ENCODE peak calls at places on chromosomes 5 and 9, in eight cellular contexts. W is DMS 273 treated with DMSO at 0.1 percent for 48 hours; D is left ventricle myocardium superior; Z is central memory CD8-positive, alpha-beta T cell; P is activated naive CD8-positive, alpha-beta T cell treated with anti-CD3 and anti-CD28 coated beads for 36 hours; M is effector CD4-positive, alpha-beta T cell; N is cardiac fibroblast; U is astrocyte of the cerebellum. T is an unnamed sample.

GRCh38 chr9:90964101-90965020 is 162.7 kb downstream of the SYK start:
- DNase-seq in W (no peak), D (no peak), Z (no peak), P (no peak), M (no peak), N (peak), U (no peak), T (peak)

GRCh38 chr9:33300546-33300945 is 10.2 kb downstream of the NFX1 start:
- DNase-seq in W (no peak), D (no peak), Z (no peak), P (no peak), M (no peak), N (no peak), U (no peak), T (no peak)

GRCh38 chr5:96963267-96963666 is 27.4 kb downstream of the LNPEP start:
- DNase-seq in W (peak), D (peak), Z (no peak), P (peak), M (no peak), N (peak), U (peak), T (peak)

GRCh38 chr5:67941750-67942450 is 273.7 kb upstream of the PIK3R1 start:
- DNase-seq in W (no peak), D (no peak), Z (no peak), P (no peak), M (no peak), N (peak), U (no peak), T (no peak)

GRCh38 chr5:153965102-153965645 is 73.5 kb downstream of the FAM114A2 start:
- DNase-seq in W (no peak), D (no peak), Z (no peak), P (peak), M (peak), N (peak), U (peak), T (peak)

GRCh38 chr9:113675475-113675941 is 200.6 kb upstream of the ZNF618 start:
- DNase-seq in W (no peak), D (peak), Z (no peak), P (no peak), M (no peak), N (peak), U (peak), T (no peak)

GRCh38 chr9:138102246-138103051 is 224.9 kb downstream of the CACNA1B start:
- DNase-seq in W (no peak), D (no peak), Z (no peak), P (no peak), M (no peak), N (no peak), U (no peak), T (no peak)

GRCh38 chr9:127561491-127562270 is 50.4 kb upstream of the STXBP1 start:
- DNase-seq in W (no peak), D (peak), Z (no peak), P (no peak), M (no peak), N (peak), U (peak), T (no peak)

GRCh38 chr5:111379391-111379816 is 132.9 kb downstream of the STARD4 start:
- DNase-seq in W (no peak), D (no peak), Z (no peak), P (no peak), M (no peak), N (no peak), U (no peak), T (no peak)

GRCh38 chr5:17258429-17258828 is 41.0 kb downstream of the BASP1 start:
- DNase-seq in W (no peak), D (no peak), Z (no peak), P (no peak), M (no peak), N (no peak), U (no peak), T (no peak)

GRCh38 chr5:75053286-75054109 is 1.1 kb upstream of the GCNT4 start:
- DNase-seq in W (peak), D (peak), Z (peak), P (peak), M (peak), N (peak), U (no peak), T (peak)

GRCh38 chr5:84028093-84028492 is 307.4 kb upstream of the HAPLN1 start:
- DNase-seq in W (no peak), D (no peak), Z (no peak), P (no peak), M (no peak), N (peak), U (no peak), T (no peak)

GRCh38 chr5:143836161-143836725 is 24.3 kb downstream of the HMHB1 start:
- DNase-seq in W (no peak), D (no peak), Z (no peak), P (no peak), M (no peak), N (no peak), U (no peak), T (no peak)

GRCh38 chr9:38432922-38433510 is 8.8 kb upstream of the IGFBPL1 start:
- DNase-seq in W (no peak), D (no peak), Z (no peak), P (no peak), M (no peak), N (peak), U (peak), T (no peak)

GRCh38 chr5:16552666-16553343 is 64.0 kb downstream of the RETREG1 start:
- DNase-seq in W (peak), D (peak), Z (no peak), P (peak), M (peak), N (peak), U (peak), T (peak)

GRCh38 chr5:92309336-92309991 is 926.3 kb upstream of the ARRDC3 start:
- DNase-seq in W (no peak), D (no peak), Z (no peak), P (no peak), M (no peak), N (peak), U (peak), T (no peak)